ENCODE peak calls at places on chromosomes 5 and 9, in ten cellular contexts. One of them, this sample, is unnamed.

GRCh38 chr5:107815109-107815508 is 144.4 kb upstream of the EFNA5 start:
- DNase-seq in ureter: no peak
- DNase-seq in occipital lobe: peak
- DNase-seq in EL: no peak
- DNase-seq in NCI-H1092: no peak
- DNase-seq in nucleus accumbens: no peak
- DNase-seq in RCC 7860: no peak
- DNase-seq in activated CD8-positive, alpha-beta memory T cell treated with anti-CD3 and anti-CD28 coated beads, Interleukin-2, amount 50 U/mL, for 48 hours: no peak
- DNase-seq in KBM-7: no peak
- DNase-seq in fibroblast of mammary gland: no peak
- DNase-seq in this sample: no peak

GRCh38 chr9:81082251-81082650 is 607.1 kb downstream of the TLE1 start:
- DNase-seq in activated CD8-positive, alpha-beta memory T cell treated with anti-CD3 and anti-CD28 coated beads, Interleukin-2, amount 50 U/mL, for 48 hours: no peak
- DNase-seq in KBM-7: no peak
- DNase-seq in fibroblast of mammary gland: peak
- DNase-seq in ureter: no peak
- DNase-seq in NCI-H1092: no peak
- DNase-seq in occipital lobe: no peak
- DNase-seq in RCC 7860: no peak
- DNase-seq in EL: peak
- DNase-seq in nucleus accumbens: no peak
- DNase-seq in this sample: peak

GRCh38 chr9:127825319-127826051 is 22.8 kb downstream of the FPGS start:
- DNase-seq in ureter: no peak
- DNase-seq in fibroblast of mammary gland: no peak
- DNase-seq in occipital lobe: no peak
- DNase-seq in NCI-H1092: no peak
- DNase-seq in EL: no peak
- DNase-seq in nucleus accumbens: no peak
- DNase-seq in KBM-7: no peak
- DNase-seq in RCC 7860: no peak
- DNase-seq in activated CD8-positive, alpha-beta memory T cell treated with anti-CD3 and anti-CD28 coated beads, Interleukin-2, amount 50 U/mL, for 48 hours: no peak
- DNase-seq in this sample: no peak

GRCh38 chr5:33244441-33245150 is 196.2 kb upstream of the TARS1 start:
- DNase-seq in ureter: no peak
- DNase-seq in RCC 7860: no peak
- DNase-seq in EL: no peak
- DNase-seq in KBM-7: no peak
- DNase-seq in nucleus accumbens: no peak
- DNase-seq in fibroblast of mammary gland: no peak
- DNase-seq in occipital lobe: no peak
- DNase-seq in NCI-H1092: no peak
- DNase-seq in activated CD8-positive, alpha-beta memory T cell treated with anti-CD3 and anti-CD28 coated beads, Interleukin-2, amount 50 U/mL, for 48 hours: no peak
- DNase-seq in this sample: no peak

GRCh38 chr5:80668016-80668969 is 13.5 kb upstream of the DHFR start:
- DNase-seq in activated CD8-positive, alpha-beta memory T cell treated with anti-CD3 and anti-CD28 coated beads, Interleukin-2, amount 50 U/mL, for 48 hours: no peak
- DNase-seq in RCC 7860: no peak
- DNase-seq in occipital lobe: peak
- DNase-seq in nucleus accumbens: no peak
- DNase-seq in ureter: no peak
- DNase-seq in fibroblast of mammary gland: no peak
- DNase-seq in EL: no peak
- DNase-seq in NCI-H1092: no peak
- DNase-seq in KBM-7: no peak
- DNase-seq in this sample: no peak

GRCh38 chr5:107425541-107426031 is 245.2 kb downstream of the EFNA5 start:
- DNase-seq in RCC 7860: peak
- DNase-seq in activated CD8-positive, alpha-beta memory T cell treated with anti-CD3 and anti-CD28 coated beads, Interleukin-2, amount 50 U/mL, for 48 hours: no peak
- DNase-seq in fibroblast of mammary gland: peak
- DNase-seq in EL: peak
- DNase-seq in occipital lobe: no peak
- DNase-seq in nucleus accumbens: no peak
- DNase-seq in NCI-H1092: no peak
- DNase-seq in KBM-7: no peak
- DNase-seq in ureter: no peak
- DNase-seq in this sample: peak

GRCh38 chr9:70525553-70525952 is 111.1 kb upstream of the KLF9 start:
- DNase-seq in activated CD8-positive, alpha-beta memory T cell treated with anti-CD3 and anti-CD28 coated beads, Interleukin-2, amount 50 U/mL, for 48 hours: no peak
- DNase-seq in ureter: no peak
- DNase-seq in fibroblast of mammary gland: peak
- DNase-seq in NCI-H1092: no peak
- DNase-seq in nucleus accumbens: no peak
- DNase-seq in occipital lobe: no peak
- DNase-seq in RCC 7860: no peak
- DNase-seq in EL: peak
- DNase-seq in KBM-7: no peak
- DNase-seq in this sample: peak

GRCh38 chr9:4320021-4320420 is 20.2 kb upstream of the GLIS3 start:
- DNase-seq in occipital lobe: no peak
- DNase-seq in ureter: no peak
- DNase-seq in KBM-7: no peak
- DNase-seq in fibroblast of mammary gland: no peak
- DNase-seq in activated CD8-positive, alpha-beta memory T cell treated with anti-CD3 and anti-CD28 coated beads, Interleukin-2, amount 50 U/mL, for 48 hours: no peak
- DNase-seq in nucleus accumbens: no peak
- DNase-seq in RCC 7860: no peak
- DNase-seq in EL: peak
- DNase-seq in NCI-H1092: no peak
- DNase-seq in this sample: no peak

GRCh38 chr5:153974131-153974812 is 64.4 kb downstream of the FAM114A2 start:
- DNase-seq in ureter: no peak
- DNase-seq in nucleus accumbens: no peak
- DNase-seq in occipital lobe: no peak
- DNase-seq in KBM-7: peak
- DNase-seq in activated CD8-positive, alpha-beta memory T cell treated with anti-CD3 and anti-CD28 coated beads, Interleukin-2, amount 50 U/mL, for 48 hours: no peak
- DNase-seq in NCI-H1092: no peak
- DNase-seq in RCC 7860: no peak
- DNase-seq in fibroblast of mammary gland: peak
- DNase-seq in EL: peak
- DNase-seq in this sample: peak

GRCh38 chr5:132211787-132212186 is 15.9 kb downstream of the P4HA2 start:
- DNase-seq in occipital lobe: no peak
- DNase-seq in fibroblast of mammary gland: no peak
- DNase-seq in EL: peak
- DNase-seq in activated CD8-positive, alpha-beta memory T cell treated with anti-CD3 and anti-CD28 coated beads, Interleukin-2, amount 50 U/mL, for 48 hours: no peak
- DNase-seq in ureter: no peak
- DNase-seq in NCI-H1092: no peak
- DNase-seq in KBM-7: no peak
- DNase-seq in nucleus accumbens: no peak
- DNase-seq in RCC 7860: no peak
- DNase-seq in this sample: no peak

GRCh38 chr5:15142458-15142857 is 270.9 kb upstream of the ANKH start:
- DNase-seq in NCI-H1092: no peak
- DNase-seq in nucleus accumbens: no peak
- DNase-seq in occipital lobe: no peak
- DNase-seq in fibroblast of mammary gland: no peak
- DNase-seq in ureter: no peak
- DNase-seq in activated CD8-positive, alpha-beta memory T cell treated with anti-CD3 and anti-CD28 coated beads, Interleukin-2, amount 50 U/mL, for 48 hours: no peak
- DNase-seq in RCC 7860: no peak
- DNase-seq in KBM-7: no peak
- DNase-seq in EL: no peak
- DNase-seq in this sample: no peak

GRCh38 chr5:168409601-168410458 is 76.4 kb upstream of the RARS1 start:
- DNase-seq in occipital lobe: peak
- DNase-seq in KBM-7: peak
- DNase-seq in activated CD8-positive, alpha-beta memory T cell treated with anti-CD3 and anti-CD28 coated beads, Interleukin-2, amount 50 U/mL, for 48 hours: peak
- DNase-seq in EL: peak
- DNase-seq in nucleus accumbens: no peak
- DNase-seq in RCC 7860: peak
- DNase-seq in NCI-H1092: no peak
- DNase-seq in fibroblast of mammary gland: peak
- DNase-seq in ureter: no peak
- DNase-seq in this sample: peak

GRCh38 chr5:61467766-61468482 is 135.9 kb downstream of the ZSWIM6 start:
- DNase-seq in occipital lobe: no peak
- DNase-seq in EL: peak
- DNase-seq in fibroblast of mammary gland: peak
- DNase-seq in RCC 7860: peak
- DNase-seq in ureter: no peak
- DNase-seq in nucleus accumbens: no peak
- DNase-seq in NCI-H1092: no peak
- DNase-seq in activated CD8-positive, alpha-beta memory T cell treated with anti-CD3 and anti-CD28 coated beads, Interleukin-2, amount 50 U/mL, for 48 hours: no peak
- DNase-seq in KBM-7: no peak
- DNase-seq in this sample: peak

GRCh38 chr5:177362102-177362868 is 4.6 kb downstream of the RGS14 start:
- DNase-seq in fibroblast of mammary gland: no peak
- DNase-seq in RCC 7860: no peak
- DNase-seq in nucleus accumbens: peak
- DNase-seq in EL: no peak
- DNase-seq in occipital lobe: no peak
- DNase-seq in KBM-7: no peak
- DNase-seq in ureter: no peak
- DNase-seq in activated CD8-positive, alpha-beta memory T cell treated with anti-CD3 and anti-CD28 coated beads, Interleukin-2, amount 50 U/mL, for 48 hours: no peak
- DNase-seq in NCI-H1092: no peak
- DNase-seq in this sample: no peak

This sample was measured in IMR-90.